ENCODE peak calls at places on chromosomes 2 and 18, in seven cellular contexts. L, E, F, D, U, C and J are unnamed samples.

GRCh38 chr18:61653823-61654551 is 238.8 kb downstream of the RNF152 start:
- DNase-seq in L (no peak), C (no peak), U (no peak), E (no peak), F (no peak), D (no peak), J (no peak)

GRCh38 chr2:200615247-200615646 is 29.4 kb downstream of the AOX1 start:
- DNase-seq in D (no peak), C (no peak), F (no peak), U (no peak), E (no peak), L (peak), J (peak)

GRCh38 chr18:22848618-22849017 is 84.5 kb upstream of the RBBP8 start:
- DNase-seq in F (no peak), C (no peak), E (no peak), L (peak), U (no peak), D (no peak), J (peak)

GRCh38 chr18:8337216-8337615 is 272.0 kb upstream of the RAB12 start:
- DNase-seq in E (no peak), D (no peak), U (no peak), L (no peak), F (no peak), C (no peak), J (no peak)

GRCh38 chr2:190355968-190356657 is 12.7 kb downstream of the INPP1 start:
- DNase-seq in F (no peak), D (no peak), L (no peak), U (no peak), E (no peak), C (no peak), J (no peak)

GRCh38 chr2:231611273-231612198 is 18.9 kb downstream of the TEX44 start:
- DNase-seq in D (peak), C (no peak), U (no peak), F (peak), L (peak), E (peak), J (peak)

GRCh38 chr2:138433995-138434991 is 67.3 kb upstream of the SPOPL start:
- DNase-seq in F (no peak), U (no peak), C (no peak), L (no peak), E (no peak), D (no peak), J (no peak)

GRCh38 chr2:21191535-21191934 is 67.8 kb downstream of the TDRD15 start:
- DNase-seq in F (no peak), C (no peak), U (no peak), E (no peak), D (no peak), L (no peak), J (no peak)

GRCh38 chr2:10303634-10304378 is 1.1 kb downstream of the HPCAL1 start:
- DNase-seq in E (no peak), F (peak), U (peak), D (peak), C (peak), L (peak), J (no peak)

GRCh38 chr2:20351555-20352229 is 1.0 kb upstream of the PUM2 start:
- DNase-seq in C (no peak), L (peak), E (no peak), D (no peak), F (no peak), U (peak), J (no peak)

GRCh38 chr2:231483398-231484329 is 19.4 kb upstream of the NCL start:
- DNase-seq in F (peak), C (peak), D (no peak), E (no peak), U (no peak), L (no peak), J (no peak)

GRCh38 chr18:71398530-71398929 is 1109.7 kb downstream of the SOCS6 start:
- DNase-seq in D (no peak), C (no peak), E (no peak), U (no peak), F (no peak), L (peak), J (no peak)

GRCh38 chr2:95719473-95720060 is 127.8 kb downstream of the TRIM43 start:
- DNase-seq in U (no peak), D (no peak), E (no peak), C (no peak), L (no peak), F (no peak), J (no peak)

GRCh38 chr2:71235930-71236587 is 9.2 kb upstream of the PAIP2B start:
- DNase-seq in L (no peak), E (no peak), D (no peak), F (no peak), U (no peak), C (no peak), J (no peak)

GRCh38 chr2:19320813-19321212 is 37.6 kb downstream of the OSR1 start:
- DNase-seq in F (no peak), U (no peak), L (no peak), C (no peak), D (no peak), E (no peak), J (no peak)

GRCh38 chr2:69683170-69683971 is 39.8 kb upstream of the AAK1 start:
- DNase-seq in C (no peak), L (peak), D (peak), F (peak), E (no peak), U (peak), J (peak)

GRCh38 chr2:33196700-33197099 is 249.9 kb downstream of the LTBP1 start:
- DNase-seq in F (no peak), E (no peak), D (no peak), L (no peak), C (no peak), U (no peak), J (no peak)

GRCh38 chr2:17460401-17461086 is 57.7 kb downstream of the RAD51AP2 start:
- DNase-seq in L (no peak), E (no peak), D (no peak), U (no peak), C (no peak), F (no peak), J (no peak)

GRCh38 chr18:58881469-58881868 is 16.8 kb downstream of the ZNF532 start:
- DNase-seq in L (no peak), F (no peak), E (no peak), U (no peak), D (no peak), C (no peak), J (no peak)

GRCh38 chr18:50280707-50281294 is 522 bp downstream of the MBD1 start:
- DNase-seq in F (no peak), U (no peak), C (no peak), E (no peak), D (no peak), L (no peak), J (no peak)

GRCh38 chr18:50281972-50282520 is 723 bp upstream of the MBD1 start:
- DNase-seq in D (no peak), C (no peak), U (peak), F (peak), L (no peak), E (no peak), J (no peak)

GRCh38 chr18:50282521-50283335 is 1.4 kb upstream of the MBD1 start:
- DNase-seq in L (no peak), C (peak), F (no peak), U (peak), D (no peak), E (no peak), J (no peak)

GRCh38 chr18:50279752-50280151 is 1.6 kb downstream of the MBD1 start:
- DNase-seq in L (no peak), C (no peak), E (no peak), U (no peak), F (no peak), D (no peak), J (no peak)

DNA sequence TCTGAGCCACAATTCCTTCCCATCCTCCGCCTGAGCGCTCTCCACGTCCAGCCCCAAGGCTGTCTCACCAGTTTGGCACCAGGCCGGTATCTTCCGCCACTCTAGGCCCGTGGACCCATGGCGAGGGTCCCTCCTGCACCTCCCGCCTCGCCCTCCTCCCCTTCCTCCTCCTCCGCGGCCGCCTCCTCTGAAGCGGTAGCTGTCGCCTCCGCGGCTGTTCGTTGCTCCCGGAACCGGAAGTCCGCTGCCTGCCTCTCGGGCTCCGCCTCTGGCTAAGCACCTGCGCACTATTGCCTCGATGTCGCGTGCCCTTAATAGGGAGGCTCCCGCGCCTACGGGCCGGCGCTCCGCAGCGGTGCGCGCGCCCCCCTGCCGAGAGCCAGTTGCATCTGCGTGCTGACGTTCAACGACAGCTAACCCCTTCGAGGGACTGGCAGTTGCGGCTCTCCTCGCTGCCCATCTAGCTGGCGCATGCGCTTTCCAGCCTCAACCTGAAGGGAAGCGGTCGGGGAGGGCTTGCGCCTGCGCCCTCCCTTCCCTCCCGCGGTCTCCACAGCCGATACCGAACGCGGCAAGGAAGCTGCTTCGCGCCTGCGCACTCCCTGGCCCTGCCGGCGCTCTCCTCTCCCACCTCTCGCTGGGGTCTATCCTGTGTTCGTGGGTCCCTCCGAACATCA is at the start of gene MBD1:
- DNase-seq in C (peak), U (peak), F (peak), D (peak), L (peak), E (peak), J (peak)
- TF ChIP-seq CTCF in C (peak), U (peak), F (peak), D (peak), L (no peak), E (peak), J (no peak)

GRCh38 chr2:2846379-2847130 is 515.5 kb upstream of the MYT1L start:
- DNase-seq in D (no peak), F (peak), E (no peak), L (peak), U (peak), C (no peak), J (no peak)
- TF ChIP-seq CTCF in D (no peak), F (no peak), E (peak), L (no peak), U (no peak), C (no peak), J (no peak)

GRCh38 chr18:76480913-76481312 is 14.1 kb downstream of the ZNF516 start:
- DNase-seq in L (no peak), U (no peak), F (no peak), D (no peak), E (no peak), C (no peak), J (no peak)
- TF ChIP-seq CTCF in L (peak), U (no peak), F (no peak), D (peak), E (peak), C (no peak), J (peak)

DNA sequence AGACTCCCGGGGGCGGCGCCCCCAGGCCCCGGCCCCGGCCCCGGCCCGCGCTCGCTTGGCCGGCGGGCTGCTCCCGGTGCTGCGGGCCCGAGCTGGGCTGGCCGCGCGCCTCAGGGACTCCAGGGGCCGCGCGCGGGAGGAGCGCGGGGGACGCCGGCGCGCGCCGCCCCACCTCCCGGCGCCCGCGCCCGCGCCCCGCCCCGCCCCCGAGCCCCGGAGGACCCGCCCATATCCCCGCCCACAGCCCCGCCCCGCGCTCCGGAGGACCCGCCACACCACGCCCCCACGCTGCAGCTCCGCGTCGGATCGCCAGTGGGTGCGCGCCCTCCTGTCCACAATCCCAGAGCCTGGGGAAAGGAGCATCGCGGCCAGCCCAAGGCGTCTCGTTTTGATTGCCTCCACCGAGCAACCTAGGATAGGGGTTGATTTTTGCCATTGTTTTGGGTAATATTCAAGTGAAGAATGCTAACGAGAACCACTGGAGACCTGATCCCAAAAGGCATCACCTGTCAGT is at the start of gene PARD6G:
- DNase-seq in F (peak), U (peak), D (peak), L (peak), E (no peak), C (peak), J (no peak)
- TF ChIP-seq CTCF in F (no peak), U (no peak), D (no peak), L (no peak), E (no peak), C (peak), J (no peak)

DNA sequence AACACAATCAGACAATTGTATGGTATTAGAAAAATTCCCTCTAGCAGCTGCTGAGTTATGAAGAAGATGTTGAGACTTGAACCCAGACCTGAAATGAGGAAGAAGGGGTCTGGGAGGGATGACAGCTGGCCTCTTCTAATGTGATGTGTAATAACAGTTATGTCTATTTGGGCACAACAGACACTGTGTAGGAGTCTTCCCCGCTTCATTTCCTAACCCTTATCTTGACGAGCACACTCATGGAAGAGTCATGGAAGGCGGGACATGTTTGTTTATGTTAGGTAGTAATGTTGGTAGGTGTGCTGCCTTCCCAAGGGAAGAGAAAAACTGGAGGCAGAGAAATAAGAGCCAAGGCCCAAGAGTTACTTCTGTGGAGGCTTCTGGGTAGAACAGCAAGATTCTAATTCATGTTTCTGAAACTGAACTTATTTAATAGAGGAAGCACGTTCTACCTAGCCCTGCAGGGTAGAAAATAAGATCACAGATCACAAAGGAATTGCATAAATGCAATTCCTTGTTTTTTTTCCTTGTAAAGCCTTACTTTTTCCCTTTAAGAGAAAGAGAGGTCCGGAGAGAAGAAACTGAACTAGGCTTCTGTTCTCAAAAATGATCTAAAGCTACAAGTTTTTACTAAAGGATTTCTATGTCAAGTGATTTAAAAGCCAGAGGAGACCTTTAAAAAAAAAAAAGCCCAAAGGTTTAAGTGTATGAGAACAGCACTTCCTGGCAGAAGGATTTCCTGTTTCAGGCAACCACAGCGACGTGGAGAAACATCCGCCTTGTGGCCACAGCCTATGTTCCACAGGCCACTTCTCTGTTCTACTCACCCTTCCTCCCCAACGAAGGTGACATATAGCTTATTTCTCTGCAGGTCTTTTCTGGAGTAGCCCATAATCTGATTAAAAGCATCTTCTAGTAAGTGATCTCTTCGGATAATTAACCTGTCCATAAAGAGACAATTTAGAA is 68.5 kb upstream of the STK17B start:
- DNase-seq in U (peak), L (peak), F (peak), C (no peak), E (peak), D (peak), J (no peak)
- TF ChIP-seq CTCF in U (no peak), L (peak), F (no peak), C (no peak), E (peak), D (no peak), J (no peak)

GRCh38 chr18:29892960-29893558 is 1149.5 kb downstream of the DSC3 start:
- DNase-seq in C (no peak), L (peak), D (no peak), F (no peak), E (no peak), U (no peak), J (no peak)
- TF ChIP-seq CTCF in C (no peak), L (peak), D (peak), F (no peak), E (peak), U (peak), J (peak)

GRCh38 chr2:172734711-172735645 is 667 bp upstream of the RAPGEF4 start:
- DNase-seq in D (no peak), L (no peak), F (no peak), C (no peak), E (no peak), U (no peak), J (no peak)
- TF ChIP-seq CTCF in D (no peak), L (no peak), F (no peak), C (no peak), E (no peak), U (no peak), J (no peak)

GRCh38 chr2:86074811-86075210 is 30.9 kb downstream of the POLR1A start:
- DNase-seq in U (no peak), D (no peak), L (no peak), F (peak), C (no peak), E (no peak), J (no peak)

GRCh38 chr2:86079981-86080911 is 25.4 kb downstream of the POLR1A start:
- DNase-seq in D (peak), E (peak), U (peak), F (peak), C (peak), L (peak), J (peak)

GRCh38 chr2:86082768-86083167 is 22.9 kb downstream of the POLR1A start:
- DNase-seq in C (no peak), L (no peak), F (no peak), E (no peak), U (no peak), D (no peak), J (no peak)

GRCh38 chr2:86081724-86082123 is 24.0 kb downstream of the POLR1A start:
- DNase-seq in U (no peak), F (peak), C (no peak), D (no peak), L (no peak), E (no peak), J (no peak)

DNA sequence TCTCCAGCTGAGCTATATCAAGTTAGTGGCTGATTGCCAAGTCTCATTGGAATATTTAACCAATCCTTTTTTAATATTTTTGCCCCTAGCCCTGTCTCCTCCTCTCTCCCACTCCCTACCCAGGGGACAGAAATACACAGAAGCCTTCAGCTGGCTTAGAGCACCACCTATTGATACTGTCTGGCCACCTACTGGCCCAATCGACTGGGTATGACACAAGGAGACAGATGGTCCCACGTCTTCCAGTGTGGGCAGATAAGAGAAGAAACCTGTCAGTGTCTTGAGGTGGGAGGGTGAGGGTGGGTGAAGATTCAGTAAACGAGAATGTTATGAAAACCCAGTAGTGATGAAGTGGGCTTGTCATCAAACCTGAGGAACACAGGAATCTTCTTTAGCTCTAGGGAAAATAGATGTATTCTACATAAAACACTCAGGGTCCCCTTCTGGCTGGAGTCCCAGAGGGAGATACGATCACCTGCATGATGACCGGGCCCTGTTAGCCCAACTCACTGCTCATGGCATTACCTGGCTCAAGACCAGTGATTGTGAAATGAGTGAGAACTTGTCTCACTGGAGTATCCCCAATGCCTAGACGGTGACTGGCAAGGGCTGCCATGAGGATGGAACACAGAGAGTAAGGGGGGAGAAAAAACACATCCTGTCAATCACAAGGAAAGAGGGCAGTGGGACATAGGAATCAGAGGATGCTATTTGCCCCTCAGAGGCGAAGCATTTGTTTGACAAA is 26.7 kb downstream of the POLR1A start:
- DNase-seq in E (no peak), L (peak), F (peak), D (peak), U (peak), C (no peak), J (no peak)
- TF ChIP-seq CTCF in E (peak), L (peak), F (peak), D (no peak), U (peak), C (peak), J (peak)